ENCODE peak calls at places on chromosome 4, in eight cellular contexts. H is SIG-M5; Y is B cell; V is HCEC 1CT; G is A172; B is NCI-H460; X is activated CD4-positive, alpha-beta T cell treated with anti-CD3 and anti-CD28 coated beads for 36 hours; R is kidney tubule cell. F is an unnamed sample.

GRCh38 chr4:99190336-99190735 is 28.7 kb downstream of the ADH6 start:
- DNase-seq in H (no peak), Y (no peak), V (no peak), G (no peak), B (no peak), X (no peak), R (no peak), F (no peak)

GRCh38 chr4:181637186-181638105 is 605.8 kb upstream of the TENM3 start:
- DNase-seq in H (no peak), Y (no peak), V (peak; percentile 3), G (no peak), B (no peak), X (no peak), R (no peak), F (no peak)

GRCh38 chr4:178174756-178175155 is 732.5 kb upstream of the AGA start:
- DNase-seq in H (no peak), Y (no peak), V (no peak), G (peak; percentile 3), B (no peak), X (no peak), R (peak; percentile 55), F (no peak)

GRCh38 chr4:71415491-71415890 is 76.7 kb downstream of the SLC4A4 start:
- DNase-seq in H (no peak), Y (no peak), V (peak; percentile 48), G (no peak), B (no peak), X (no peak), R (peak; percentile 59), F (no peak)

GRCh38 chr4:82320351-82320750 is 53.4 kb downstream of the HNRNPD start:
- DNase-seq in H (no peak), Y (no peak), V (no peak), G (no peak), B (no peak), X (no peak), R (no peak), F (no peak)

GRCh38 chr4:84495448-84496221 is 3.5 kb downstream of the NKX6-1 start:
- DNase-seq in H (no peak), Y (no peak), V (no peak), G (no peak), B (no peak), X (no peak), R (no peak), F (no peak)

GRCh38 chr4:44912980-44913379 is 186.6 kb upstream of the GNPDA2 start:
- DNase-seq in H (no peak), Y (no peak), V (no peak), G (no peak), B (no peak), X (no peak), R (no peak), F (no peak)

GRCh38 chr4:59855630-59856352 is 1344.3 kb upstream of the ADGRL3 start:
- DNase-seq in H (no peak), Y (no peak), V (no peak), G (no peak), B (no peak), X (no peak), R (no peak), F (no peak)

GRCh38 chr4:71066737-71067716 is 73.6 kb downstream of the DCK start:
- DNase-seq in H (no peak), Y (no peak), V (no peak), G (no peak), B (no peak), X (no peak), R (no peak), F (no peak)

GRCh38 chr4:52554606-52555355 is 104.3 kb downstream of the USP46 start:
- DNase-seq in H (no peak), Y (no peak), V (no peak), G (no peak), B (no peak), X (no peak), R (no peak), F (no peak)

GRCh38 chr4:6118201-6118600 is 82.1 kb downstream of the JAKMIP1 start:
- DNase-seq in H (no peak), Y (no peak), V (no peak), G (no peak), B (no peak), X (no peak), R (no peak), F (no peak)

GRCh38 chr4:90025248-90025647 is 101.9 kb upstream of the CCSER1 start:
- DNase-seq in H (no peak), Y (no peak), V (no peak), G (peak; percentile 7), B (no peak), X (no peak), R (peak; percentile 17), F (peak; percentile 9)

GRCh38 chr4:26418850-26419249 is 71.4 kb downstream of the CCKAR start:
- DNase-seq in H (no peak), Y (no peak), V (no peak), G (no peak), B (no peak), X (no peak), R (no peak), F (no peak)

GRCh38 chr4:3436798-3437581 is 4.8 kb upstream of the HGFAC start:
- DNase-seq in H (no peak), Y (no peak), V (peak; percentile 9), G (peak; percentile 83), B (peak; percentile 71), X (peak; percentile 60), R (peak; percentile 90), F (peak; percentile 93)

GRCh38 chr4:138567696-138568095 is 325.5 kb upstream of the SLC7A11 start:
- DNase-seq in H (no peak), Y (no peak), V (no peak), G (no peak), B (no peak), X (no peak), R (no peak), F (no peak)

GRCh38 chr4:87375719-87376291 is 15.2 kb downstream of the HSD17B11 start:
- DNase-seq in H (no peak), Y (peak; percentile 21), V (peak; percentile 58), G (peak; percentile 69), B (peak; percentile 28), X (no peak), R (peak; percentile 63), F (peak; percentile 42)

GRCh38 chr4:7095611-7096155 is 27.8 kb upstream of the GRPEL1 start:
- DNase-seq in H (no peak), Y (no peak), V (no peak), G (no peak), B (no peak), X (no peak), R (no peak), F (no peak)

GRCh38 chr4:55661398-55662056 is 25.4 kb upstream of the NMU start:
- DNase-seq in H (no peak), Y (no peak), V (no peak), G (no peak), B (no peak), X (peak; percentile 17), R (no peak), F (no peak)

GRCh38 chr4:77619408-77619807 is 13.8 kb downstream of the CXCL13 start:
- DNase-seq in H (no peak), Y (no peak), V (no peak), G (no peak), B (no peak), X (no peak), R (no peak), F (no peak)

GRCh38 chr4:31187979-31188378 is 467.8 kb downstream of the PCDH7 start:
- DNase-seq in H (no peak), Y (no peak), V (no peak), G (peak; percentile 78), B (no peak), X (no peak), R (no peak), F (no peak)

GRCh38 chr4:8179771-8180170 is 19.3 kb upstream of the SH3TC1 start:
- DNase-seq in H (no peak), Y (no peak), V (no peak), G (no peak), B (no peak), X (no peak), R (no peak), F (no peak)

GRCh38 chr4:92334716-92335350 is 31.1 kb downstream of the GRID2 start:
- DNase-seq in H (no peak), Y (no peak), V (no peak), G (peak; percentile 27), B (no peak), X (no peak), R (no peak), F (no peak)

GRCh38 chr4:155025762-155026457 is 182.5 kb upstream of the NPY2R start:
- DNase-seq in H (no peak), Y (no peak), V (peak; percentile 42), G (peak; percentile 7), B (peak; percentile 52), X (peak; percentile 59), R (peak; percentile 51), F (peak; percentile 36)

GRCh38 chr4:110787109-110787508 is 164.2 kb upstream of the PITX2 start:
- DNase-seq in H (no peak), Y (no peak), V (peak; percentile 3), G (no peak), B (no peak), X (no peak), R (no peak), F (no peak)

GRCh38 chr4:176794151-176794550 is 1.4 kb upstream of the VEGFC start:
- DNase-seq in H (no peak), Y (no peak), V (peak; percentile 91), G (peak; percentile 83), B (peak; percentile 56), X (no peak), R (peak; percentile 56), F (peak; percentile 89)